ENCODE peak calls at places on chromosomes 2 and 18, in seven cellular contexts. A is NCI-H69; P is left ventricle myocardium superior; U is stimulated activated CD8-positive, alpha-beta memory T cell treated with anti-CD3 and anti-CD28 coated beads, Interleukin-4, amount 100 ng/mL, for 1 hour; G is hepatocyte; Y is hepatic stellate cell; O is mesothelial cell of epicardium. I is an unnamed sample.
A peak's percentile ranks its signal among the peaks of the same experiment; 100 is the strongest.

GRCh38 chr2:38406597-38407110 is 29.6 kb upstream of the ATL2 start:
- DNase-seq in P (peak; percentile 51), G (no peak), U (no peak), Y (no peak), O (no peak), A (no peak), I (no peak)

GRCh38 chr2:88452151-88452851 is at the start of gene FOXI3:
- DNase-seq in Y (no peak), P (no peak), A (peak; percentile 73), O (no peak), G (peak; percentile 37), U (no peak), I (peak; percentile 44)

GRCh38 chr2:240639566-240639965 is 14.3 kb downstream of the GPR35 start:
- DNase-seq in G (no peak), A (no peak), Y (no peak), O (no peak), U (no peak), P (no peak), I (no peak)

GRCh38 chr18:74724186-74724585 is 126.5 kb downstream of the ZNF407 start:
- DNase-seq in O (no peak), G (no peak), A (no peak), U (no peak), Y (peak; percentile 9), P (no peak), I (no peak)

GRCh38 chr2:46804794-46805193 is 110.8 kb downstream of the MCFD2 start:
- DNase-seq in U (no peak), G (no peak), O (no peak), A (no peak), P (no peak), Y (no peak), I (no peak)

GRCh38 chr2:122706757-122707223 is 951.3 kb downstream of the TSN start:
- DNase-seq in G (no peak), P (no peak), A (no peak), U (no peak), Y (no peak), O (no peak), I (no peak)

GRCh38 chr2:73759287-73759764 is 20.6 kb downstream of the DUSP11 start:
- DNase-seq in A (no peak), O (no peak), U (no peak), P (no peak), G (no peak), Y (peak; percentile 28), I (peak; percentile 18)

GRCh38 chr2:196187898-196188458 is 16.6 kb upstream of the STK17B start:
- DNase-seq in Y (no peak), A (no peak), P (no peak), G (no peak), O (no peak), U (no peak), I (no peak)

GRCh38 chr2:60710707-60711106 is 45.4 kb upstream of the PAPOLG start:
- DNase-seq in G (no peak), A (no peak), O (no peak), P (no peak), U (no peak), Y (peak; percentile 19), I (no peak)

GRCh38 chr2:181438298-181438697 is 18.9 kb upstream of the ITGA4 start:
- DNase-seq in O (no peak), Y (no peak), U (no peak), A (peak; percentile 15), P (no peak), G (no peak), I (peak; percentile 53)

GRCh38 chr2:238920601-238921001 is 72.7 kb downstream of the TWIST2 start:
- DNase-seq in Y (no peak), G (no peak), A (no peak), U (no peak), O (no peak), P (no peak), I (no peak)

I was measured in left kidney.